ENCODE peak calls at places on chromosomes 2 and 18, in four cellular contexts. One of them, this sample, is unnamed.

GRCh38 chr2:9781252-9781651 is 62.0 kb upstream of the TAF1B start:
- DNase-seq in HepG2: no peak
- DNase-seq in H1: no peak
- DNase-seq in GM12878: no peak
- DNase-seq in this sample: no peak

GRCh38 chr18:24398515-24398914 is 891 bp upstream of the OSBPL1A start:
- DNase-seq in H1: no peak
- DNase-seq in GM12878: no peak
- DNase-seq in HepG2: no peak
- DNase-seq in this sample: no peak

GRCh38 chr2:173997269-173997668 is 32.1 kb upstream of the SP3 start:
- DNase-seq in HepG2: no peak
- DNase-seq in GM12878: peak; percentile 63
- DNase-seq in H1: no peak
- DNase-seq in this sample: no peak

GRCh38 chr18:8798996-8799395 is 93.6 kb downstream of the MTCL1 start:
- DNase-seq in GM12878: no peak
- DNase-seq in H1: no peak
- DNase-seq in HepG2: no peak
- DNase-seq in this sample: no peak

GRCh38 chr2:210568108-210568507 is 11.7 kb downstream of the CPS1 start:
- DNase-seq in H1: no peak
- DNase-seq in GM12878: no peak
- DNase-seq in HepG2: no peak
- DNase-seq in this sample: no peak

GRCh38 chr2:101805146-101806088 is 107.9 kb downstream of the MAP4K4 start:
- DNase-seq in H1: no peak
- DNase-seq in HepG2: no peak
- DNase-seq in GM12878: no peak
- DNase-seq in this sample: no peak

GRCh38 chr18:58013241-58014211 is 30.5 kb upstream of the NEDD4L start:
- DNase-seq in GM12878: no peak
- DNase-seq in H1: no peak
- DNase-seq in HepG2: peak; percentile 99
- DNase-seq in this sample: no peak

GRCh38 chr18:3540805-3541548 is 91.0 kb downstream of the TGIF1 start:
- DNase-seq in HepG2: no peak
- DNase-seq in GM12878: no peak
- DNase-seq in H1: no peak
- DNase-seq in this sample: no peak

GRCh38 chr2:59947917-59948534 is 605.4 kb downstream of the BCL11A start:
- DNase-seq in HepG2: no peak
- DNase-seq in H1: no peak
- DNase-seq in GM12878: no peak
- DNase-seq in this sample: no peak

GRCh38 chr2:237886702-237887481 is 27.5 kb downstream of the RAMP1 start:
- DNase-seq in HepG2: no peak
- DNase-seq in GM12878: no peak
- DNase-seq in H1: no peak
- DNase-seq in this sample: no peak

GRCh38 chr2:148930046-148930775 is 55.2 kb downstream of the KIF5C start:
- DNase-seq in HepG2: no peak
- DNase-seq in H1: no peak
- DNase-seq in GM12878: no peak
- DNase-seq in this sample: no peak

GRCh38 chr2:39379643-39380524 is 57.2 kb downstream of the MAP4K3 start:
- DNase-seq in HepG2: peak; percentile 59
- DNase-seq in H1: no peak
- DNase-seq in GM12878: peak; percentile 31
- DNase-seq in this sample: no peak

GRCh38 chr2:26363323-26363722 is 16.7 kb upstream of the ADGRF3 start:
- DNase-seq in HepG2: peak; percentile 64
- DNase-seq in H1: no peak
- DNase-seq in GM12878: no peak
- DNase-seq in this sample: no peak

GRCh38 chr2:158742536-158742935 is 52.6 kb upstream of the DAPL1 start:
- DNase-seq in HepG2: no peak
- DNase-seq in H1: no peak
- DNase-seq in GM12878: no peak
- DNase-seq in this sample: no peak

GRCh38 chr2:176554107-176555048 is 285.1 kb downstream of the MTX2 start:
- DNase-seq in HepG2: peak; percentile 34
- DNase-seq in H1: no peak
- DNase-seq in GM12878: peak; percentile 8
- DNase-seq in this sample: peak; percentile 51

GRCh38 chr2:71631411-71631931 is 178.1 kb downstream of the DYSF start:
- DNase-seq in H1: no peak
- DNase-seq in HepG2: no peak
- DNase-seq in GM12878: no peak
- DNase-seq in this sample: no peak

GRCh38 chr2:42706836-42707235 is 57.1 kb downstream of the OXER1 start:
- DNase-seq in H1: no peak
- DNase-seq in HepG2: peak; percentile 42
- DNase-seq in GM12878: no peak
- DNase-seq in this sample: peak; percentile 42

GRCh38 chr18:26268454-26268853 is 42.2 kb downstream of the TAF4B start:
- DNase-seq in GM12878: no peak
- DNase-seq in H1: no peak
- DNase-seq in HepG2: no peak
- DNase-seq in this sample: no peak

GRCh38 chr2:239574434-239575156 is 173.8 kb upstream of the HDAC4 start:
- DNase-seq in HepG2: peak; percentile 91
- DNase-seq in H1: no peak
- DNase-seq in GM12878: no peak
- DNase-seq in this sample: no peak

GRCh38 chr2:20304411-20304810 is 46.2 kb downstream of the PUM2 start:
- DNase-seq in H1: no peak
- DNase-seq in HepG2: no peak
- DNase-seq in GM12878: no peak
- DNase-seq in this sample: no peak

GRCh38 chr2:37766087-37766486 is 94.6 kb upstream of the CDC42EP3 start:
- DNase-seq in HepG2: no peak
- DNase-seq in H1: no peak
- DNase-seq in GM12878: no peak
- DNase-seq in this sample: no peak

GRCh38 chr18:54558609-54559585 is 32.1 kb upstream of the DYNAP start:
- DNase-seq in GM12878: peak; percentile 11
- DNase-seq in HepG2: peak; percentile 11
- DNase-seq in H1: no peak
- DNase-seq in this sample: no peak

GRCh38 chr18:8489761-8490160 is 119.5 kb upstream of the RAB12 start:
- DNase-seq in HepG2: no peak
- DNase-seq in H1: no peak
- DNase-seq in GM12878: no peak
- DNase-seq in this sample: no peak

GRCh38 chr2:111923271-111923670 is 24.9 kb downstream of the MERTK start:
- DNase-seq in H1: no peak
- DNase-seq in HepG2: no peak
- DNase-seq in GM12878: no peak
- DNase-seq in this sample: no peak

GRCh38 chr2:97005353-97005752 is 19.0 kb upstream of the FAM178B start:
- DNase-seq in H1: no peak
- DNase-seq in GM12878: no peak
- DNase-seq in HepG2: peak; percentile 16
- DNase-seq in this sample: no peak

GRCh38 chr2:214174563-214174962 is 236.3 kb upstream of the VWC2L start:
- DNase-seq in GM12878: no peak
- DNase-seq in HepG2: no peak
- DNase-seq in H1: no peak
- DNase-seq in this sample: no peak

GRCh38 chr2:218024336-218024735 is 21.5 kb upstream of the TNS1 start:
- DNase-seq in H1: no peak
- DNase-seq in GM12878: no peak
- DNase-seq in HepG2: no peak
- DNase-seq in this sample: no peak

GRCh38 chr18:45521151-45521550 is 94.1 kb upstream of the SLC14A2 start:
- DNase-seq in HepG2: no peak
- DNase-seq in GM12878: no peak
- DNase-seq in H1: no peak
- DNase-seq in this sample: no peak

GRCh38 chr2:42099431-42100173 is 51.8 kb downstream of the PKDCC start:
- DNase-seq in H1: no peak
- DNase-seq in HepG2: no peak
- DNase-seq in GM12878: no peak
- DNase-seq in this sample: no peak

GRCh38 chr2:218261424-218262273 is 834 bp downstream of the GPBAR1 start:
- DNase-seq in HepG2: no peak
- DNase-seq in H1: no peak
- DNase-seq in GM12878: no peak
- DNase-seq in this sample: no peak

GRCh38 chr2:199999166-199999565 is 43.8 kb downstream of the MAIP1 start:
- DNase-seq in GM12878: no peak
- DNase-seq in HepG2: no peak
- DNase-seq in H1: no peak
- DNase-seq in this sample: no peak

GRCh38 chr18:45357681-45358470 is 257.4 kb upstream of the SLC14A2 start:
- DNase-seq in GM12878: no peak
- DNase-seq in H1: no peak
- DNase-seq in HepG2: no peak
- DNase-seq in this sample: no peak

GRCh38 chr2:208320686-208321085 is 54.6 kb downstream of the PIKFYVE start:
- DNase-seq in GM12878: peak; percentile 19
- DNase-seq in H1: no peak
- DNase-seq in HepG2: no peak
- DNase-seq in this sample: no peak

GRCh38 chr18:76847926-76848325 is 25.6 kb downstream of the ZNF236 start:
- DNase-seq in GM12878: no peak
- DNase-seq in H1: peak; percentile 23
- DNase-seq in HepG2: peak; percentile 14
- DNase-seq in this sample: peak; percentile 8

GRCh38 chr2:74584088-74584645 is 29.6 kb downstream of the DOK1 start:
- DNase-seq in GM12878: peak; percentile 53
- DNase-seq in HepG2: no peak
- DNase-seq in H1: no peak
- DNase-seq in this sample: no peak

GRCh38 chr18:51068111-51068510 is 38.1 kb downstream of the SMAD4 start:
- DNase-seq in GM12878: no peak
- DNase-seq in H1: no peak
- DNase-seq in HepG2: no peak
- DNase-seq in this sample: no peak

GRCh38 chr18:62786689-62787088 is 71.3 kb downstream of the PHLPP1 start:
- DNase-seq in HepG2: no peak
- DNase-seq in H1: no peak
- DNase-seq in GM12878: no peak
- DNase-seq in this sample: no peak
- TF ChIP-seq SUZ12 in HepG2: no peak
- TF ChIP-seq SUZ12 in H1: no peak
- TF ChIP-seq SUZ12 in GM12878: no peak
- TF ChIP-seq SUZ12 in this sample: no peak

GRCh38 chr2:172087191-172087779 is 2.0 kb downstream of the DLX1 start:
- DNase-seq in GM12878: no peak
- DNase-seq in HepG2: no peak
- DNase-seq in H1: no peak
- DNase-seq in this sample: no peak

GRCh38 chr2:172087780-172088244 is 2.5 kb downstream of the DLX1 start:
- DNase-seq in GM12878: no peak
- DNase-seq in HepG2: no peak
- DNase-seq in H1: no peak
- DNase-seq in this sample: no peak

GRCh38 chr2:172085460-172086159 is at the start of gene DLX1:
- DNase-seq in HepG2: no peak
- DNase-seq in GM12878: no peak
- DNase-seq in H1: no peak
- DNase-seq in this sample: no peak

GRCh38 chr2:172084734-172085459 is 410 bp upstream of the DLX1 start:
- DNase-seq in GM12878: no peak
- DNase-seq in HepG2: peak; percentile 92
- DNase-seq in H1: no peak
- DNase-seq in this sample: peak; percentile 89

GRCh38 chr2:172086349-172087190 is 1.3 kb downstream of the DLX1 start:
- DNase-seq in GM12878: no peak
- DNase-seq in HepG2: peak; percentile 55
- DNase-seq in H1: no peak
- DNase-seq in this sample: no peak
- H3K9ac ChIP-seq in GM12878: no peak overlapping the region
- H3K9ac ChIP-seq in HepG2: peak overlapping the region; percentile 7
- H3K9ac ChIP-seq in H1: no peak overlapping the region
- H3K9ac ChIP-seq in this sample: no peak overlapping the region

GRCh38 chr2:233164967-233165366 is 86.5 kb upstream of the ATG16L1 start:
- DNase-seq in H1: no peak
- DNase-seq in HepG2: no peak
- DNase-seq in GM12878: no peak
- DNase-seq in this sample: no peak
- H3K4me1 ChIP-seq in H1: no peaks in the 10 kb centered on the region
- H3K4me1 ChIP-seq in HepG2: no peaks in the 10 kb centered on the region
- H3K4me1 ChIP-seq in GM12878: no peaks in the 10 kb centered on the region
- H3K4me1 ChIP-seq in this sample: peaks cover 5% of the 10 kb centered on the region

DNA sequence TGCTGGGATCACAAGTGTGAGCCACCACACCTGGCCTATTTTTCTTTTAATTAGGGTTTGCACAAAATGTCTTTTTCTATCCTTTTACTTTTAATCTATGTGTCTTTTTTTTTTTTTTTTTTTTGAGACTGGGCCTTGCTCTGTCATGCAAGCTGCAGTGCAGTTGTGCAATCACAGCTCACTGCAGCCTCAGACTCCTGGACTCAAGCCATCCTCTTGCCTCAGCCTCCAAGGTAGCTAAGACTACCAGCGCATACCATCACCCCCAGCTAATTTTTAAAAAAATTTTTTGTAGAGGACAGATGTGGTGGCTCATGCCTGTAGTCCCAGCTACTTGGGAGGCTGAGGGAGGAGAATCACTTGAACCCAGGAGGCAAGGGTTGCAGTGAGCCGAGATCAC is 27.1 kb downstream of the ADCY3 start:
- DNase-seq in GM12878: no peak
- DNase-seq in H1: no peak
- DNase-seq in HepG2: no peak
- DNase-seq in this sample: no peak
- TF ChIP-seq SUZ12 in GM12878: no peak
- TF ChIP-seq SUZ12 in H1: no peak
- TF ChIP-seq SUZ12 in HepG2: no peak
- TF ChIP-seq SUZ12 in this sample: no peak

GRCh38 chr2:203470371-203470770 is 64.7 kb downstream of the RAPH1 start:
- DNase-seq in GM12878: no peak
- DNase-seq in HepG2: no peak
- DNase-seq in H1: no peak
- DNase-seq in this sample: no peak
- H3K9ac ChIP-seq in GM12878: no peak overlapping the region
- H3K9ac ChIP-seq in HepG2: no peak overlapping the region
- H3K9ac ChIP-seq in H1: no peak overlapping the region
- H3K9ac ChIP-seq in this sample: no peak overlapping the region

This sample was measured in NT2/D1.